ENCODE peak calls at places on chromosomes 3 and 15, in four cellular contexts. One of them, this sample, is unnamed.

GRCh38 chr3:116000315-116000714 is 377.0 kb downstream of the GAP43 start:
- DNase-seq in Caco-2: no peak
- DNase-seq in OCI-LY7: no peak
- DNase-seq in choroid plexus epithelial cell: peak
- DNase-seq in this sample: no peak

GRCh38 chr15:68833734-68834334 is 13.1 kb upstream of the ANP32A start:
- DNase-seq in Caco-2: no peak
- DNase-seq in OCI-LY7: peak
- DNase-seq in choroid plexus epithelial cell: no peak
- DNase-seq in this sample: peak

GRCh38 chr3:128492353-128493220 is at the start of gene GATA2:
- DNase-seq in OCI-LY7: peak
- DNase-seq in choroid plexus epithelial cell: no peak
- DNase-seq in Caco-2: no peak
- DNase-seq in this sample: no peak

GRCh38 chr3:115146032-115146417 is 1.1 kb downstream of the ZBTB20 start:
- DNase-seq in Caco-2: no peak
- DNase-seq in choroid plexus epithelial cell: peak
- DNase-seq in OCI-LY7: peak
- DNase-seq in this sample: peak

GRCh38 chr3:29215948-29216347 is 64.9 kb upstream of the RBMS3 start:
- DNase-seq in choroid plexus epithelial cell: peak
- DNase-seq in OCI-LY7: no peak
- DNase-seq in Caco-2: no peak
- DNase-seq in this sample: no peak

GRCh38 chr3:157127268-157127667 is 32.7 kb downstream of the CCNL1 start:
- DNase-seq in Caco-2: no peak
- DNase-seq in OCI-LY7: no peak
- DNase-seq in choroid plexus epithelial cell: no peak
- DNase-seq in this sample: no peak

GRCh38 chr3:111070772-111071256 is 802 bp upstream of the NECTIN3 start:
- DNase-seq in choroid plexus epithelial cell: peak
- DNase-seq in OCI-LY7: no peak
- DNase-seq in Caco-2: no peak
- DNase-seq in this sample: peak

GRCh38 chr3:122355612-122356011 is 27.4 kb downstream of the MIX23 start:
- DNase-seq in OCI-LY7: no peak
- DNase-seq in Caco-2: no peak
- DNase-seq in choroid plexus epithelial cell: no peak
- DNase-seq in this sample: no peak

GRCh38 chr3:40939113-40940070 is 259.9 kb upstream of the CTNNB1 start:
- DNase-seq in choroid plexus epithelial cell: no peak
- DNase-seq in Caco-2: peak
- DNase-seq in OCI-LY7: no peak
- DNase-seq in this sample: no peak

GRCh38 chr3:44339181-44339741 is 695 bp downstream of the TCAIM start:
- DNase-seq in Caco-2: no peak
- DNase-seq in choroid plexus epithelial cell: no peak
- DNase-seq in OCI-LY7: no peak
- DNase-seq in this sample: no peak

GRCh38 chr15:64754663-64755426 is 20.5 kb downstream of the RBPMS2 start:
- DNase-seq in choroid plexus epithelial cell: no peak
- DNase-seq in Caco-2: no peak
- DNase-seq in OCI-LY7: peak
- DNase-seq in this sample: no peak

GRCh38 chr3:96844204-96844514 is 29.8 kb downstream of the EPHA6 start:
- DNase-seq in choroid plexus epithelial cell: no peak
- DNase-seq in OCI-LY7: no peak
- DNase-seq in Caco-2: no peak
- DNase-seq in this sample: no peak

GRCh38 chr3:110568246-110568645 is 503.4 kb upstream of the NECTIN3 start:
- DNase-seq in OCI-LY7: no peak
- DNase-seq in Caco-2: no peak
- DNase-seq in choroid plexus epithelial cell: peak
- DNase-seq in this sample: no peak

GRCh38 chr3:119627461-119627860 is 29.8 kb downstream of the PLA1A start:
- DNase-seq in OCI-LY7: no peak
- DNase-seq in Caco-2: no peak
- DNase-seq in choroid plexus epithelial cell: no peak
- DNase-seq in this sample: no peak

GRCh38 chr3:55482496-55483195 is 4.5 kb downstream of the WNT5A start:
- DNase-seq in choroid plexus epithelial cell: peak
- DNase-seq in OCI-LY7: no peak
- DNase-seq in Caco-2: no peak
- DNase-seq in this sample: no peak

GRCh38 chr15:91468861-91469260 is 368.8 kb downstream of the SV2B start:
- DNase-seq in Caco-2: no peak
- DNase-seq in choroid plexus epithelial cell: no peak
- DNase-seq in OCI-LY7: no peak
- DNase-seq in this sample: no peak

GRCh38 chr15:78076231-78077052 is 1.1 kb downstream of the TBC1D2B start:
- DNase-seq in choroid plexus epithelial cell: peak
- DNase-seq in Caco-2: no peak
- DNase-seq in OCI-LY7: no peak
- DNase-seq in this sample: no peak

GRCh38 chr3:131083190-131083863 is 56.6 kb downstream of the NEK11 start:
- DNase-seq in choroid plexus epithelial cell: peak
- DNase-seq in OCI-LY7: no peak
- DNase-seq in Caco-2: no peak
- DNase-seq in this sample: no peak

GRCh38 chr3:190671658-190672057 is 157.8 kb downstream of the IL1RAP start:
- DNase-seq in OCI-LY7: no peak
- DNase-seq in choroid plexus epithelial cell: peak
- DNase-seq in Caco-2: no peak
- DNase-seq in this sample: no peak

GRCh38 chr3:33954956-33955355 is 156.5 kb downstream of the PDCD6IP start:
- DNase-seq in choroid plexus epithelial cell: no peak
- DNase-seq in Caco-2: peak
- DNase-seq in OCI-LY7: peak
- DNase-seq in this sample: no peak

GRCh38 chr15:78291698-78292097 is 7.7 kb downstream of the SKIC8 start:
- DNase-seq in Caco-2: no peak
- DNase-seq in OCI-LY7: no peak
- DNase-seq in choroid plexus epithelial cell: no peak
- DNase-seq in this sample: no peak

GRCh38 chr15:59124261-59124660 is 19.3 kb downstream of the CCNB2 start:
- DNase-seq in choroid plexus epithelial cell: no peak
- DNase-seq in Caco-2: no peak
- DNase-seq in OCI-LY7: no peak
- DNase-seq in this sample: no peak

GRCh38 chr15:75823860-75824613 is 19.2 kb upstream of the UBE2Q2 start:
- DNase-seq in Caco-2: peak
- DNase-seq in choroid plexus epithelial cell: no peak
- DNase-seq in OCI-LY7: no peak
- DNase-seq in this sample: no peak

GRCh38 chr3:150544040-150544439 is 2.3 kb downstream of the SERP1 start:
- DNase-seq in Caco-2: no peak
- DNase-seq in choroid plexus epithelial cell: peak
- DNase-seq in OCI-LY7: no peak
- DNase-seq in this sample: no peak

GRCh38 chr3:116444819-116445290 is 432 bp downstream of the LSAMP start:
- DNase-seq in Caco-2: no peak
- DNase-seq in OCI-LY7: no peak
- DNase-seq in choroid plexus epithelial cell: no peak
- DNase-seq in this sample: no peak

GRCh38 chr3:23035927-23036640 is 167.0 kb upstream of the UBE2E2 start:
- DNase-seq in Caco-2: peak
- DNase-seq in OCI-LY7: peak
- DNase-seq in choroid plexus epithelial cell: no peak
- DNase-seq in this sample: no peak

GRCh38 chr3:133944181-133944580 is 48.5 kb upstream of the RAB6B start:
- DNase-seq in OCI-LY7: no peak
- DNase-seq in Caco-2: no peak
- DNase-seq in choroid plexus epithelial cell: peak
- DNase-seq in this sample: no peak

GRCh38 chr3:133942761-133943535 is 47.3 kb upstream of the RAB6B start:
- DNase-seq in Caco-2: no peak
- DNase-seq in choroid plexus epithelial cell: no peak
- DNase-seq in OCI-LY7: no peak
- DNase-seq in this sample: no peak

GRCh38 chr3:133944641-133945441 is 49.2 kb upstream of the RAB6B start:
- DNase-seq in choroid plexus epithelial cell: peak
- DNase-seq in Caco-2: no peak
- DNase-seq in OCI-LY7: no peak
- DNase-seq in this sample: no peak

GRCh38 chr3:133945696-133946095 is 50.0 kb upstream of the RAB6B start:
- DNase-seq in Caco-2: no peak
- DNase-seq in choroid plexus epithelial cell: no peak
- DNase-seq in OCI-LY7: no peak
- DNase-seq in this sample: no peak

DNA sequence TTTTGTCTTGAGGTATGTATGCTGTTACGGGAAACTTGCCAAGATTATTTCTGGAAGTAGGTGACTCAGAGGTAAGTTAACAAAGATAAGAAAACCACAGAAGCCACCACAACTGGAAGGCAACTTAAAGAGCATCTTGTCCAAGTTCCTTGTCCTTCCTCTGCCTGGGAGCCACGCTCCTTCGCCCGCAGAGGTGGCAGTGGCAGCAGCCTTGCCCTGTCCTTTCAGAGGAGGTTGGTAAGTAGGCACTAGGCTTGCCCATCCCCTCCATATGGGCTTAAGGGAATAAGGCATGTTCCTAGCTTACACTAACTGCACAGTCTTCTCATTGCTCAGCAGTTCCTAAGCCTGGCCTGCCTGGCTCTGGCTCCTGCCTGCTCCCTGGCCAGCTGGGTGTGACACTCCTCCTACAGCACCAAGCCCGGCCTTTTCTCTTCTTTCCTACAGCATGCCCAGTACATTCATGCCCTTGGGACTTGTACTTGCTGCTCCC is 48.0 kb upstream of the RAB6B start:
- DNase-seq in Caco-2: no peak
- DNase-seq in OCI-LY7: no peak
- DNase-seq in choroid plexus epithelial cell: peak
- DNase-seq in this sample: no peak
- H3K4me3 ChIP-seq in Caco-2: no peak
- H3K4me3 ChIP-seq in OCI-LY7: no peak
- H3K4me3 ChIP-seq in choroid plexus epithelial cell: no peak
- H3K4me3 ChIP-seq in this sample: no peak

GRCh38 chr15:40826123-40827075 is 2.1 kb downstream of the PPP1R14D start:
- DNase-seq in choroid plexus epithelial cell: peak
- DNase-seq in OCI-LY7: no peak
- DNase-seq in Caco-2: peak
- DNase-seq in this sample: no peak

GRCh38 chr15:40829155-40829554 is 647 bp upstream of the PPP1R14D start:
- DNase-seq in choroid plexus epithelial cell: no peak
- DNase-seq in Caco-2: no peak
- DNase-seq in OCI-LY7: no peak
- DNase-seq in this sample: no peak

GRCh38 chr15:40823572-40824343 is 4.8 kb downstream of the PPP1R14D start:
- DNase-seq in choroid plexus epithelial cell: no peak
- DNase-seq in OCI-LY7: no peak
- DNase-seq in Caco-2: peak
- DNase-seq in this sample: no peak

GRCh38 chr15:40828447-40829036 is at the start of gene PPP1R14D:
- DNase-seq in Caco-2: no peak
- DNase-seq in OCI-LY7: no peak
- DNase-seq in choroid plexus epithelial cell: no peak
- DNase-seq in this sample: no peak

DNA sequence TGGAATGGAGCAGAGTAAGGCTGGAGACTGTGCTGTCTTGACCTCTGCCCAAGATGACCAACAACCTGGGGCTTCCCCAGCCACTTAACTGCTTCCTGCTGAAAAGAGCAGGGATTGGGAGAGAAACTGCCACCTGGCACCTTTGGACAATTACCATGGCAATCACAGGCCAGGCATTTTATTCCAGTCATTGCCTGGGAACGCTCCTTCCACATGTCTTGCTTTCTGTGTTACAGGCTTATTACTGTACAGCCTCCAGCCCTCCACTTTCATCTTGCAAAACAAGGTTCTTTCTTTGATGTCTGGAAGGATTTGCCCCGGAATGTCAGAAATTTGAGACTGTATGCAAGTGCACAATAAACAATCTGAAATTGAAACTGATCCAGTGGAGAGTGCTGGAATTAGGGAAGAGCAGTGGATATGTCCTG is 2.8 kb downstream of the PPP1R14D start:
- DNase-seq in OCI-LY7: no peak
- DNase-seq in Caco-2: peak
- DNase-seq in choroid plexus epithelial cell: peak
- DNase-seq in this sample: no peak
- H3K4me3 ChIP-seq in OCI-LY7: no peak
- H3K4me3 ChIP-seq in Caco-2: no peak
- H3K4me3 ChIP-seq in choroid plexus epithelial cell: no peak
- H3K4me3 ChIP-seq in this sample: no peak

DNA sequence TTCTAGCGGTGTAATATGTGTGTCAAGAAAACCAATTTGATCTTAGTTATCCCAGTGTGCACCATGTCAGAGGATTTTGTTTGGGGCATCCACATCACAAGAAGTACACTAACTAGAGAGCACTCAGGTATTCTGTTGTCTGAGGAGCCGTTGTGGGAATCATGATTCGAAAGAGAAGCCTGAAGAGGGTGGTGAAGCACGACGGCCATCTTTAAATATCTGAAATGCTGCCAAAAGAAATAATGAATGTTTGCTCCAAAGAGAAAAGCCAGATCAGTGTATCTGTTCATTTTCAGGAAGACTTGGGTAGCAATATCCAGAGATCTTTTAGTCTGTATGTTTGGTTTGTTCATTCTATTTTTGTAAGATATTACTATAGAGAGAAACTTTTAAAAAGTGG is 180.7 kb downstream of the KLHL25 start:
- DNase-seq in OCI-LY7: no peak
- DNase-seq in Caco-2: no peak
- DNase-seq in choroid plexus epithelial cell: no peak
- DNase-seq in this sample: no peak
- H3K4me3 ChIP-seq in OCI-LY7: no peak
- H3K4me3 ChIP-seq in Caco-2: no peak
- H3K4me3 ChIP-seq in choroid plexus epithelial cell: no peak
- H3K4me3 ChIP-seq in this sample: no peak

GRCh38 chr15:79560384-79560783 is 128.2 kb downstream of the MINAR1 start:
- DNase-seq in Caco-2: no peak
- DNase-seq in OCI-LY7: no peak
- DNase-seq in choroid plexus epithelial cell: no peak
- DNase-seq in this sample: no peak

DNA sequence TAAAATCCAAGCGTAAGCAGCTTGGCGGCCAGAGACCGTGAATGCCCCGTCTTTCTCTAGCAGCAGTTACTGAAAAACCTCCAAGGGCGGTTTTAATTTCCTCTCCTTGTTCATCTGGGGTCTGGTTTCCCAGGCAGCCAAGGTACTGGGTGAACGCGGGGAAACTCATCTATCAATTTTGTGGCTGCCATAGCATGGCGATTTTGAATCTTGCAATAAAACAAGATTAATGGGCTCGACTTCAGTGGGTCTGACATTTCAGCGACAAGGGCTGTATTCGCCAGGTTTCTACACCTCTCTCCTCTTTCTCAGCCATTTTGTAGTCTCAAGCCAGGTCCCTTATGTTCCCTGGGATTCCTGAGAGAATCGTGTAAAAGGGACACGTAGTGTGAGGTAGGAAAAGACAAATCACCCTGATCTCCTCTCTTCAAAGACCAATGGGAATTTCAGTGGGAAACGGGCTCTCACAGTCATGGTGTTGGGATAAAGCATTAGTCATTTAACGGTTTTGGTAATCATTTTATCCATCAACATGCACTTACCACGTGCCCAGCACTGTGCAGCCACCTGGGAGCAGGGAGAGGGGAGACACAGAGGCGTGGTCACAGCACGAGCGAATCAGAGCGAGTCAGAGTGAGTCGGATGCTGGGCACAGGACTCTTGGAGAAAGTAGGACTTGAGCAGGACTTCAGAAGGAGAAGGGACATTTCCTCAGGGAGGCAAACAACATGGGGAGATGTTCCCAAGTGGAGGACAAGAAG is 130.6 kb downstream of the MINAR1 start:
- DNase-seq in Caco-2: no peak
- DNase-seq in choroid plexus epithelial cell: no peak
- DNase-seq in OCI-LY7: no peak
- DNase-seq in this sample: no peak
- H3K4me3 ChIP-seq in Caco-2: no peak
- H3K4me3 ChIP-seq in choroid plexus epithelial cell: no peak
- H3K4me3 ChIP-seq in OCI-LY7: no peak
- H3K4me3 ChIP-seq in this sample: no peak

This sample was measured in CD4-positive, CD25-positive, alpha-beta regulatory T cell.